ENCODE peak calls at places on chromosomes 12 and 14, in seven cellular contexts. One of them, this sample, is unnamed.

GRCh38 chr14:55427439-55427838 is 13.0 kb downstream of the TBPL2 start:
- DNase-seq in GM13976: no peak
- DNase-seq in NCI-H446 treated with DMSO at 0.1 percent for 48 hours: no peak
- DNase-seq in amniotic stem cell: no peak
- DNase-seq in SW480: peak; percentile 40
- DNase-seq in NCI-H1694: no peak
- DNase-seq in activated T-helper 1 cell treated with anti-CD3 and anti-CD28 coated beads, Interleukin-2, amount 50 U/mL, for 16 hours: no peak
- DNase-seq in this sample: no peak

GRCh38 chr12:128961957-128962356 is 108.7 kb downstream of the GLT1D1 start:
- DNase-seq in GM13976: no peak
- DNase-seq in NCI-H446 treated with DMSO at 0.1 percent for 48 hours: no peak
- DNase-seq in amniotic stem cell: no peak
- DNase-seq in SW480: no peak
- DNase-seq in NCI-H1694: no peak
- DNase-seq in activated T-helper 1 cell treated with anti-CD3 and anti-CD28 coated beads, Interleukin-2, amount 50 U/mL, for 16 hours: no peak
- DNase-seq in this sample: no peak

GRCh38 chr12:99435095-99435791 is 212.3 kb upstream of the GARIN6 start:
- DNase-seq in GM13976: no peak
- DNase-seq in NCI-H446 treated with DMSO at 0.1 percent for 48 hours: no peak
- DNase-seq in amniotic stem cell: no peak
- DNase-seq in SW480: no peak
- DNase-seq in NCI-H1694: no peak
- DNase-seq in activated T-helper 1 cell treated with anti-CD3 and anti-CD28 coated beads, Interleukin-2, amount 50 U/mL, for 16 hours: no peak
- DNase-seq in this sample: no peak

GRCh38 chr12:125259525-125259924 is 194.3 kb downstream of the AACS start:
- DNase-seq in GM13976: no peak
- DNase-seq in NCI-H446 treated with DMSO at 0.1 percent for 48 hours: no peak
- DNase-seq in amniotic stem cell: no peak
- DNase-seq in SW480: no peak
- DNase-seq in NCI-H1694: no peak
- DNase-seq in activated T-helper 1 cell treated with anti-CD3 and anti-CD28 coated beads, Interleukin-2, amount 50 U/mL, for 16 hours: no peak
- DNase-seq in this sample: no peak

GRCh38 chr12:78698747-78699146 is 165.8 kb upstream of the SYT1 start:
- DNase-seq in GM13976: no peak
- DNase-seq in NCI-H446 treated with DMSO at 0.1 percent for 48 hours: no peak
- DNase-seq in amniotic stem cell: no peak
- DNase-seq in SW480: peak; percentile 28
- DNase-seq in NCI-H1694: no peak
- DNase-seq in activated T-helper 1 cell treated with anti-CD3 and anti-CD28 coated beads, Interleukin-2, amount 50 U/mL, for 16 hours: no peak
- DNase-seq in this sample: no peak

GRCh38 chr12:42790761-42791151 is 201.2 kb upstream of the PRICKLE1 start:
- DNase-seq in GM13976: no peak
- DNase-seq in NCI-H446 treated with DMSO at 0.1 percent for 48 hours: no peak
- DNase-seq in amniotic stem cell: no peak
- DNase-seq in SW480: peak; percentile 70
- DNase-seq in NCI-H1694: no peak
- DNase-seq in activated T-helper 1 cell treated with anti-CD3 and anti-CD28 coated beads, Interleukin-2, amount 50 U/mL, for 16 hours: no peak
- DNase-seq in this sample: no peak

GRCh38 chr12:132237772-132238486 is 91.5 kb downstream of the GALNT9 start:
- DNase-seq in GM13976: no peak
- DNase-seq in NCI-H446 treated with DMSO at 0.1 percent for 48 hours: no peak
- DNase-seq in amniotic stem cell: no peak
- DNase-seq in SW480: no peak
- DNase-seq in NCI-H1694: no peak
- DNase-seq in activated T-helper 1 cell treated with anti-CD3 and anti-CD28 coated beads, Interleukin-2, amount 50 U/mL, for 16 hours: no peak
- DNase-seq in this sample: no peak

GRCh38 chr14:24056800-24057184 is 5.0 kb downstream of the CARMIL3 start:
- DNase-seq in GM13976: no peak
- DNase-seq in NCI-H446 treated with DMSO at 0.1 percent for 48 hours: peak; percentile 13
- DNase-seq in amniotic stem cell: no peak
- DNase-seq in SW480: no peak
- DNase-seq in NCI-H1694: no peak
- DNase-seq in activated T-helper 1 cell treated with anti-CD3 and anti-CD28 coated beads, Interleukin-2, amount 50 U/mL, for 16 hours: no peak
- DNase-seq in this sample: no peak

GRCh38 chr12:16603916-16604575 is 1.9 kb downstream of the LMO3 start:
- DNase-seq in GM13976: no peak
- DNase-seq in NCI-H446 treated with DMSO at 0.1 percent for 48 hours: no peak
- DNase-seq in amniotic stem cell: no peak
- DNase-seq in SW480: no peak
- DNase-seq in NCI-H1694: no peak
- DNase-seq in activated T-helper 1 cell treated with anti-CD3 and anti-CD28 coated beads, Interleukin-2, amount 50 U/mL, for 16 hours: no peak
- DNase-seq in this sample: no peak

GRCh38 chr14:67480011-67480410 is 8.5 kb downstream of the TMEM229B start:
- DNase-seq in GM13976: no peak
- DNase-seq in NCI-H446 treated with DMSO at 0.1 percent for 48 hours: no peak
- DNase-seq in amniotic stem cell: no peak
- DNase-seq in SW480: no peak
- DNase-seq in NCI-H1694: no peak
- DNase-seq in activated T-helper 1 cell treated with anti-CD3 and anti-CD28 coated beads, Interleukin-2, amount 50 U/mL, for 16 hours: no peak
- DNase-seq in this sample: no peak

GRCh38 chr12:1865284-1865866 is 45.0 kb downstream of the LRTM2 start:
- DNase-seq in GM13976: no peak
- DNase-seq in NCI-H446 treated with DMSO at 0.1 percent for 48 hours: no peak
- DNase-seq in amniotic stem cell: no peak
- DNase-seq in SW480: no peak
- DNase-seq in NCI-H1694: no peak
- DNase-seq in activated T-helper 1 cell treated with anti-CD3 and anti-CD28 coated beads, Interleukin-2, amount 50 U/mL, for 16 hours: no peak
- DNase-seq in this sample: no peak

GRCh38 chr14:92785601-92786426 is 8.3 kb upstream of the GOLGA5 start:
- DNase-seq in GM13976: no peak
- DNase-seq in NCI-H446 treated with DMSO at 0.1 percent for 48 hours: no peak
- DNase-seq in amniotic stem cell: peak; percentile 63
- DNase-seq in SW480: peak; percentile 11
- DNase-seq in NCI-H1694: no peak
- DNase-seq in activated T-helper 1 cell treated with anti-CD3 and anti-CD28 coated beads, Interleukin-2, amount 50 U/mL, for 16 hours: no peak
- DNase-seq in this sample: no peak

GRCh38 chr14:82710257-82710841 is 1176.7 kb upstream of the SEL1L start:
- DNase-seq in GM13976: peak; percentile 28
- DNase-seq in NCI-H446 treated with DMSO at 0.1 percent for 48 hours: peak; percentile 6
- DNase-seq in amniotic stem cell: peak; percentile 3
- DNase-seq in SW480: peak; percentile 62
- DNase-seq in NCI-H1694: peak; percentile 64
- DNase-seq in activated T-helper 1 cell treated with anti-CD3 and anti-CD28 coated beads, Interleukin-2, amount 50 U/mL, for 16 hours: no peak
- DNase-seq in this sample: peak; percentile 35

GRCh38 chr14:91796622-91797347 is 64.9 kb upstream of the CATSPERB start:
- DNase-seq in GM13976: no peak
- DNase-seq in NCI-H446 treated with DMSO at 0.1 percent for 48 hours: no peak
- DNase-seq in amniotic stem cell: no peak
- DNase-seq in SW480: no peak
- DNase-seq in NCI-H1694: no peak
- DNase-seq in activated T-helper 1 cell treated with anti-CD3 and anti-CD28 coated beads, Interleukin-2, amount 50 U/mL, for 16 hours: no peak
- DNase-seq in this sample: no peak

GRCh38 chr12:48969847-48970701 is 1.5 kb downstream of the WNT10B start:
- DNase-seq in GM13976: peak; percentile 77
- DNase-seq in NCI-H446 treated with DMSO at 0.1 percent for 48 hours: no peak
- DNase-seq in amniotic stem cell: no peak
- DNase-seq in SW480: no peak
- DNase-seq in NCI-H1694: no peak
- DNase-seq in activated T-helper 1 cell treated with anti-CD3 and anti-CD28 coated beads, Interleukin-2, amount 50 U/mL, for 16 hours: no peak
- DNase-seq in this sample: no peak

GRCh38 chr12:119676022-119676421 is 8.1 kb downstream of the PRKAB1 start:
- DNase-seq in GM13976: no peak
- DNase-seq in NCI-H446 treated with DMSO at 0.1 percent for 48 hours: no peak
- DNase-seq in amniotic stem cell: no peak
- DNase-seq in SW480: no peak
- DNase-seq in NCI-H1694: no peak
- DNase-seq in activated T-helper 1 cell treated with anti-CD3 and anti-CD28 coated beads, Interleukin-2, amount 50 U/mL, for 16 hours: no peak
- DNase-seq in this sample: no peak

GRCh38 chr12:7923241-7924236 is 12.4 kb downstream of the SLC2A3 start:
- DNase-seq in GM13976: no peak
- DNase-seq in NCI-H446 treated with DMSO at 0.1 percent for 48 hours: no peak
- DNase-seq in amniotic stem cell: no peak
- DNase-seq in SW480: no peak
- DNase-seq in NCI-H1694: no peak
- DNase-seq in activated T-helper 1 cell treated with anti-CD3 and anti-CD28 coated beads, Interleukin-2, amount 50 U/mL, for 16 hours: no peak
- DNase-seq in this sample: no peak

GRCh38 chr12:112170376-112170775 is 45.0 kb downstream of the TRAFD1 start:
- DNase-seq in GM13976: peak; percentile 65
- DNase-seq in NCI-H446 treated with DMSO at 0.1 percent for 48 hours: no peak
- DNase-seq in amniotic stem cell: no peak
- DNase-seq in SW480: no peak
- DNase-seq in NCI-H1694: no peak
- DNase-seq in activated T-helper 1 cell treated with anti-CD3 and anti-CD28 coated beads, Interleukin-2, amount 50 U/mL, for 16 hours: no peak
- DNase-seq in this sample: no peak

GRCh38 chr14:53517276-53517960 is 364.3 kb upstream of the DDHD1 start:
- DNase-seq in GM13976: no peak
- DNase-seq in NCI-H446 treated with DMSO at 0.1 percent for 48 hours: no peak
- DNase-seq in amniotic stem cell: no peak
- DNase-seq in SW480: no peak
- DNase-seq in NCI-H1694: no peak
- DNase-seq in activated T-helper 1 cell treated with anti-CD3 and anti-CD28 coated beads, Interleukin-2, amount 50 U/mL, for 16 hours: no peak
- DNase-seq in this sample: no peak

GRCh38 chr12:77575376-77575775 is 255.3 kb upstream of the NAV3 start:
- DNase-seq in GM13976: no peak
- DNase-seq in NCI-H446 treated with DMSO at 0.1 percent for 48 hours: no peak
- DNase-seq in amniotic stem cell: no peak
- DNase-seq in SW480: no peak
- DNase-seq in NCI-H1694: no peak
- DNase-seq in activated T-helper 1 cell treated with anti-CD3 and anti-CD28 coated beads, Interleukin-2, amount 50 U/mL, for 16 hours: no peak
- DNase-seq in this sample: no peak

GRCh38 chr14:89336338-89336737 is 80.7 kb downstream of the FOXN3 start:
- DNase-seq in GM13976: no peak
- DNase-seq in NCI-H446 treated with DMSO at 0.1 percent for 48 hours: no peak
- DNase-seq in amniotic stem cell: no peak
- DNase-seq in SW480: peak; percentile 37
- DNase-seq in NCI-H1694: no peak
- DNase-seq in activated T-helper 1 cell treated with anti-CD3 and anti-CD28 coated beads, Interleukin-2, amount 50 U/mL, for 16 hours: no peak
- DNase-seq in this sample: no peak

This sample was measured in omental fat pad.